ENCODE peak calls at places on chromosomes 7 and 10, in ten cellular contexts. F is OCI-LY7, H is IMR-90, P is endodermal cell, A is PC-3, V is spleen, W is cardiac muscle cell, D is psoas muscle, L is heart left ventricle, C is A673. R is an unnamed sample.

GRCh38 chr7:97844036-97844435 is 28.2 kb downstream of the ASNS start:
- DNase-seq in C (peak), H (peak), F (no peak), A (peak), P (no peak), D (no peak), W (no peak), V (no peak), L (no peak), R (no peak)

GRCh38 chr7:30974605-30975256 is 11.0 kb downstream of the GHRHR start:
- DNase-seq in C (peak), L (peak), V (no peak), W (peak), D (peak), H (peak), P (peak), A (peak), F (peak), R (no peak)

GRCh38 chr7:142375710-142376313 is 118.0 kb upstream of the PRSS58 start:
- DNase-seq in A (peak), D (no peak), H (peak), F (no peak), V (no peak), L (no peak), C (no peak), W (peak), P (peak), R (no peak)

GRCh38 chr7:74083928-74084721 is 521 bp downstream of the LIMK1 start:
- DNase-seq in A (peak), V (no peak), C (peak), W (peak), P (peak), D (peak), F (peak), L (peak), H (peak), R (no peak)

GRCh38 chr7:140176271-140176701 is 497 bp downstream of the KDM7A start:
- DNase-seq in D (peak), H (no peak), L (peak), V (no peak), A (no peak), P (no peak), W (peak), C (no peak), F (peak), R (no peak)

GRCh38 chr7:17500718-17501117 is 202.3 kb downstream of the AHR start:
- DNase-seq in V (no peak), F (no peak), W (no peak), C (no peak), H (no peak), P (no peak), L (no peak), D (no peak), A (no peak), R (no peak)

GRCh38 chr10:72277340-72277995 is 3.7 kb downstream of the DDIT4 start:
- DNase-seq in F (no peak), W (peak), V (no peak), L (no peak), H (peak), C (no peak), D (peak), P (no peak), A (no peak), R (no peak)

GRCh38 chr10:28375399-28376354 is 72.8 kb upstream of the MPP7 start:
- DNase-seq in V (no peak), L (no peak), C (no peak), F (no peak), A (peak), W (peak), D (no peak), H (peak), P (no peak), R (no peak)

GRCh38 chr10:86242761-86243160 is 123.8 kb downstream of the GRID1 start:
- DNase-seq in H (no peak), L (no peak), P (no peak), V (no peak), F (no peak), C (no peak), W (no peak), D (no peak), A (no peak), R (no peak)

GRCh38 chr10:86349474-86349873 is 17.1 kb downstream of the GRID1 start:
- DNase-seq in A (no peak), C (peak), F (peak), D (no peak), P (peak), L (no peak), V (peak), H (no peak), W (peak), R (no peak)

GRCh38 chr10:131840788-131841118 is 60.1 kb upstream of the PPP2R2D start:
- DNase-seq in A (no peak), P (no peak), F (no peak), C (no peak), L (no peak), W (no peak), V (no peak), D (no peak), H (no peak), R (no peak)

GRCh38 chr10:119303886-119304285 is 96.5 kb downstream of the GRK5 start:
- DNase-seq in D (no peak), L (peak), H (no peak), P (no peak), W (no peak), V (no peak), C (no peak), F (no peak), A (peak), R (no peak)

GRCh38 chr7:50153141-50153540 is 60.1 kb upstream of the ZPBP start:
- DNase-seq in P (no peak), D (no peak), H (no peak), A (no peak), F (peak), L (no peak), C (no peak), W (no peak), V (no peak), R (no peak)

GRCh38 chr7:113629244-113629643 is 289.6 kb downstream of the PPP1R3A start:
- DNase-seq in A (peak), P (no peak), V (no peak), W (no peak), C (no peak), D (no peak), F (no peak), L (no peak), H (peak), R (no peak)

GRCh38 chr7:143901360-143901709 is 641 bp downstream of the TCAF1 start:
- DNase-seq in A (no peak), D (peak), H (peak), F (no peak), V (peak), L (peak), C (no peak), W (peak), P (peak), R (no peak)

GRCh38 chr10:119657725-119658124 is 6.5 kb downstream of the BAG3 start:
- DNase-seq in A (peak), V (no peak), F (no peak), W (no peak), P (no peak), L (no peak), D (no peak), C (no peak), H (peak), R (no peak)

GRCh38 chr10:120495226-120495625 is 38.2 kb downstream of the PLPP4 start:
- DNase-seq in H (no peak), P (peak), D (no peak), V (no peak), F (no peak), L (no peak), W (no peak), A (no peak), C (no peak), R (no peak)

GRCh38 chr10:10397906-10398305 is 619.8 kb upstream of the CELF2 start:
- DNase-seq in H (no peak), F (no peak), W (no peak), C (no peak), A (no peak), V (no peak), P (no peak), L (no peak), D (no peak), R (no peak)

GRCh38 chr7:139767561-139767982 is 10.2 kb downstream of the HIPK2 start:
- DNase-seq in H (no peak), D (no peak), A (no peak), P (no peak), W (peak), L (no peak), F (peak), C (no peak), V (no peak), R (no peak)

GRCh38 chr7:70627488-70627887 is 504.5 kb upstream of the GALNT17 start:
- DNase-seq in L (no peak), A (no peak), W (no peak), F (no peak), H (no peak), V (no peak), P (peak), C (no peak), D (no peak), R (no peak)

GRCh38 chr10:109114578-109114977 is 808.7 kb downstream of the XPNPEP1 start:
- DNase-seq in D (no peak), A (no peak), V (no peak), F (no peak), H (no peak), L (no peak), P (no peak), W (no peak), C (no peak), R (no peak)

GRCh38 chr10:271201-271600 is 135.9 kb downstream of the ZMYND11 start:
- DNase-seq in D (no peak), A (no peak), F (no peak), W (peak), L (no peak), P (peak), C (no peak), V (no peak), H (peak), R (no peak)

GRCh38 chr7:104096683-104097082 is 107.2 kb upstream of the RELN start:
- DNase-seq in H (peak), A (peak), C (peak), L (no peak), W (peak), P (peak), F (no peak), D (no peak), V (no peak), R (no peak)

GRCh38 chr10:95552680-95553342 is 8.4 kb downstream of the SORBS1 start:
- DNase-seq in L (no peak), D (no peak), V (no peak), A (peak), C (no peak), H (no peak), W (no peak), F (no peak), P (no peak), R (no peak)

GRCh38 chr10:30502266-30503058 is 68.5 kb downstream of the MAP3K8 start:
- DNase-seq in L (no peak), C (no peak), D (no peak), W (peak), V (peak), A (peak), F (peak), H (peak), P (no peak), R (no peak)

GRCh38 chr10:49115015-49115795 is at the start of gene VSTM4:
- DNase-seq in W (peak), P (peak), A (no peak), H (peak), C (peak), V (no peak), D (peak), F (no peak), L (peak), R (no peak)

GRCh38 chr10:58360412-58361004 is 24.7 kb upstream of the TFAM start:
- DNase-seq in W (no peak), L (no peak), D (no peak), F (no peak), H (no peak), P (no peak), C (no peak), V (no peak), A (peak), R (no peak)

GRCh38 chr10:91983403-91983802 is 59.8 kb downstream of the BTAF1 start:
- DNase-seq in L (peak), H (no peak), C (no peak), W (peak), F (no peak), P (no peak), V (no peak), D (no peak), A (no peak), R (no peak)

GRCh38 chr7:11650504-11650903 is 181.5 kb downstream of the THSD7A start:
- DNase-seq in W (no peak), D (no peak), L (no peak), F (no peak), A (no peak), H (no peak), V (no peak), C (no peak), P (no peak), R (no peak)

GRCh38 chr10:63027533-63027932 is 105.6 kb upstream of the NRBF2 start:
- DNase-seq in P (no peak), V (no peak), H (no peak), A (no peak), L (no peak), F (no peak), C (no peak), D (no peak), W (no peak), R (no peak)

GRCh38 chr7:68963547-68963946 is 634.7 kb upstream of the AUTS2 start:
- DNase-seq in P (peak), C (no peak), L (no peak), F (no peak), D (no peak), V (no peak), H (peak), A (no peak), W (peak), R (no peak)

GRCh38 chr7:116324582-116324981 is 114.2 kb downstream of the TES start:
- DNase-seq in W (no peak), H (no peak), V (no peak), F (no peak), C (no peak), L (no peak), A (no peak), D (no peak), P (no peak), R (no peak)

GRCh38 chr7:22561895-22562593 is 62.1 kb upstream of the STEAP1B start:
- DNase-seq in C (no peak), W (peak), P (peak), H (peak), L (no peak), F (no peak), V (no peak), D (no peak), A (peak), R (peak)

GRCh38 chr7:22564511-22565045 is 64.6 kb upstream of the STEAP1B start:
- DNase-seq in H (peak), D (peak), C (no peak), F (no peak), V (no peak), A (peak), P (no peak), W (peak), L (peak), R (no peak)

GRCh38 chr7:22563115-22563514 is 63.1 kb upstream of the STEAP1B start:
- DNase-seq in C (no peak), H (peak), F (peak), P (peak), A (no peak), D (no peak), L (peak), V (no peak), W (no peak), R (peak)

GRCh38 chr7:22565315-22565811 is 65.4 kb upstream of the STEAP1B start:
- DNase-seq in V (no peak), L (peak), W (peak), A (peak), P (no peak), F (peak), C (no peak), H (peak), D (no peak), R (no peak)

DNA sequence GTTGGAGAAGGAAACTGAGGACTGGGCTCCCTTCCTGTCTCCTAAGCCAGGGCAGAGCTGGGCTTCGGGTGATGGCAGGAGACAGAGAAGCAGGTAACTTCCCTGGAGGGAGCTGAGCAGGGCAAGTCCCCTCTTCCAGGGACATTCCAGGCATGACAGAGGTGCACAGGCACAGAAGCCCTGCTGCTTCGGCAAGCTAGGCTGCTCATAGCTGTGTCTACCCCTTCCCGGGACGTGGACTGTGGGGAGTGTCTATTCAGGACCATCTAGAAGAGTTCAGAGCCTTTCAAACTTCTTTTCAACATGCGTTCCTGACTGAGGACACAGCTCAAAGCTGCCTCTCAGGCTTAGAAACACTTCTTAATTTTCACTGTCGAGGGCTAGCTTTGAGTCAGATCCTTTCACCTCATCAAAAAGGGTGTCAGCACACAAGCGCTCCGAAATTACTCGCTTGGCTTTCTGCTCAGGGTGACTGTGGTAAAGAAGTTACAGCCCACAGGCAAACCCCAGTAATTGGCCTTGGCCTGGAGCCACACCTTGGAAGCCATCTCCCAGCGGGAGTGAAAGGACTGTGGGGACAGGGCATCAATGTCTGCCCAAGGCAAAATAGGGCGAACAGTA is 63.7 kb upstream of the STEAP1B start:
- DNase-seq in L (no peak), A (peak), P (peak), V (no peak), W (no peak), F (no peak), C (no peak), H (peak), D (no peak), R (peak)
- H3K27ac ChIP-seq in L (peak), A (peak), P (no peak), V (no peak), W (peak), F (no peak), C (no peak), H (peak), D (peak), R (peak)

DNA sequence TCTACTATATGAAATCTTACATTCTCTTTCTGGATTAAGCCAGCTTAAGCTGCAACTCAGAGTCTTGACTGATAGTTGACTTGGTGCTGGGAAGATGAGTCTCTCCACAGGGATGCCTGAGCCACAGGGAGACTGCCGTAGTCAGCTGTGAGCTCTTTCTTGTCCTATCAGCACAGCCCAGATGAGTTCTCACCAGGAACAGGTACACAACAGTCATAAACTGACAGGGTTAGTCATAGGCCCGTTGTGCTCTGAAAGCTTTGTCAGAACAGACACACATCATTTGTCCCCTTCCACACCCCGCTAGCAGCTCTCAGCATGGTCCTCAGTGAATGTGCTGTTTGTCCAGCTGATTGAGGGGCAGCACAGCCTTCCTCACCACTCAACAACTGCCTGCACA is 221.6 kb downstream of the RPS24 start:
- DNase-seq in C (no peak), L (no peak), D (no peak), F (no peak), A (peak), P (no peak), V (no peak), H (peak), W (no peak), R (no peak)
- H3K27ac ChIP-seq in C (no peak), L (no peak), D (no peak), F (no peak), A (peak), P (no peak), V (no peak), H (peak), W (peak), R (peak)

GRCh38 chr10:3866347-3866746 is 81.3 kb upstream of the KLF6 start:
- DNase-seq in W (no peak), F (peak), C (no peak), H (no peak), P (no peak), A (no peak), L (no peak), V (no peak), D (no peak), R (no peak)

GRCh38 chr10:3857318-3857717 is 72.3 kb upstream of the KLF6 start:
- DNase-seq in A (no peak), P (no peak), L (no peak), H (no peak), V (no peak), F (no peak), W (no peak), C (no peak), D (no peak), R (no peak)

GRCh38 chr10:3858051-3858845 is 73.2 kb upstream of the KLF6 start:
- DNase-seq in P (no peak), L (no peak), V (no peak), A (no peak), H (no peak), D (no peak), F (no peak), C (no peak), W (no peak), R (no peak)

GRCh38 chr10:3865565-3865964 is 80.6 kb upstream of the KLF6 start:
- DNase-seq in H (no peak), W (no peak), L (no peak), V (no peak), C (no peak), A (no peak), D (no peak), F (no peak), P (no peak), R (no peak)

GRCh38 chr10:3861785-3862184 is 76.8 kb upstream of the KLF6 start:
- DNase-seq in V (peak), P (no peak), D (no peak), L (no peak), H (no peak), W (no peak), F (no peak), C (peak), A (no peak), R (no peak)
- H3K27ac ChIP-seq in V (no peak), P (no peak), D (no peak), L (no peak), H (peak), W (no peak), F (no peak), C (no peak), A (no peak), R (no peak)

GRCh38 chr7:151495360-151495759 is 24.3 kb downstream of the RHEB start:
- DNase-seq in W (no peak), F (no peak), P (no peak), A (no peak), V (no peak), H (no peak), C (no peak), D (no peak), L (no peak), R (no peak)
- H3K27ac ChIP-seq in W (no peak), F (no peak), P (no peak), A (no peak), V (no peak), H (no peak), C (no peak), D (no peak), L (no peak), R (no peak)

GRCh38 chr7:99953649-99954048 is 22.2 kb downstream of the AZGP1 start:
- DNase-seq in A (peak), D (peak), H (peak), F (no peak), P (no peak), V (no peak), W (peak), C (no peak), L (no peak), R (no peak)
- H3K27ac ChIP-seq in A (no peak), D (no peak), H (no peak), F (no peak), P (no peak), V (no peak), W (no peak), C (no peak), L (no peak), R (no peak)

GRCh38 chr7:87144173-87144657 is 8.0 kb upstream of the DMTF1 start:
- DNase-seq in P (no peak), V (no peak), L (no peak), H (no peak), C (no peak), W (no peak), F (peak), A (no peak), D (no peak), R (no peak)
- H3K27ac ChIP-seq in P (no peak), V (no peak), L (no peak), H (no peak), C (no peak), W (no peak), F (peak), A (no peak), D (no peak), R (no peak)